ENCODE peak calls at places on chromosomes 12 and 14, in ten cellular contexts. Y, R, J, D, S, C, A, N, L and K are unnamed samples. For H3K36me3, the result is how much of the 10 kb centered on the place peaks cover.

GRCh38 chr12:23611320-23611719 is 338.1 kb downstream of the SOX5 start:
- DNase-seq in Y (no peak), R (no peak), J (peak), D (no peak), S (no peak), C (no peak), A (no peak), N (no peak), L (no peak), K (no peak)

GRCh38 chr14:101209594-101209993 is 306.1 kb upstream of the RTL1 start:
- DNase-seq in Y (no peak), R (no peak), J (no peak), D (no peak), S (no peak), C (peak), A (no peak), N (no peak), L (no peak), K (no peak)

GRCh38 chr14:64628940-64629403 is 75.3 kb upstream of the PLEKHG3 start:
- DNase-seq in Y (peak), R (no peak), J (peak), D (no peak), S (no peak), C (no peak), A (peak), N (no peak), L (no peak), K (no peak)

GRCh38 chr12:4270670-4271432 is 2.7 kb upstream of the CCND2 start:
- DNase-seq in Y (no peak), R (no peak), J (no peak), D (peak), S (peak), C (no peak), A (no peak), N (peak), L (peak), K (no peak)

GRCh38 chr12:58922849-58923248 is 2.5 kb upstream of the LRIG3 start:
- DNase-seq in Y (no peak), R (no peak), J (peak), D (no peak), S (no peak), C (no peak), A (peak), N (no peak), L (no peak), K (no peak)

GRCh38 chr14:64082837-64083236 is 211.3 kb downstream of the ESR2 start:
- DNase-seq in Y (peak), R (no peak), J (no peak), D (no peak), S (no peak), C (no peak), A (no peak), N (no peak), L (no peak), K (no peak)

GRCh38 chr12:119803391-119803791 is 73.7 kb downstream of the CIT start:
- DNase-seq in Y (no peak), R (no peak), J (peak), D (no peak), S (no peak), C (no peak), A (no peak), N (no peak), L (peak), K (no peak)

GRCh38 chr12:92226036-92226661 is 80.5 kb upstream of the BTG1 start:
- DNase-seq in Y (no peak), R (no peak), J (peak), D (no peak), S (no peak), C (no peak), A (no peak), N (no peak), L (no peak), K (no peak)

GRCh38 chr12:11902525-11902875 is 168.2 kb upstream of the BCL2L14 start:
- DNase-seq in Y (no peak), R (no peak), J (no peak), D (no peak), S (no peak), C (no peak), A (no peak), N (no peak), L (no peak), K (no peak)

GRCh38 chr12:124390442-124391116 is 95.7 kb downstream of the RFLNA start:
- DNase-seq in Y (peak), R (peak), J (peak), D (peak), S (no peak), C (peak), A (peak), N (peak), L (no peak), K (no peak)

GRCh38 chr12:69688496-69689427 is 10.3 kb downstream of the BEST3 start:
- DNase-seq in Y (peak), R (peak), J (peak), D (peak), S (no peak), C (peak), A (peak), N (peak), L (peak), K (peak)

GRCh38 chr14:22994762-22995275 is 12.5 kb upstream of the AJUBA start:
- DNase-seq in Y (peak), R (no peak), J (no peak), D (peak), S (no peak), C (no peak), A (peak), N (no peak), L (peak), K (no peak)

GRCh38 chr14:74941676-74942097 is 13.7 kb downstream of the PGF start:
- DNase-seq in Y (peak), R (no peak), J (peak), D (no peak), S (no peak), C (no peak), A (no peak), N (no peak), L (no peak), K (no peak)

GRCh38 chr12:2627343-2628191 is 167.2 kb upstream of the FKBP4 start:
- DNase-seq in Y (no peak), R (peak), J (no peak), D (no peak), S (no peak), C (no peak), A (no peak), N (no peak), L (no peak), K (no peak)

GRCh38 chr12:30796508-30796780 is 41.7 kb upstream of the CAPRIN2 start:
- DNase-seq in Y (peak), R (no peak), J (peak), D (no peak), S (no peak), C (no peak), A (peak), N (no peak), L (peak), K (no peak)

GRCh38 chr12:96889273-96889933 is 17.7 kb upstream of the NEDD1 start:
- DNase-seq in Y (peak), R (no peak), J (peak), D (no peak), S (no peak), C (no peak), A (peak), N (no peak), L (no peak), K (peak)

GRCh38 chr14:104690861-104691455 is 1.5 kb downstream of the INF2 start:
- DNase-seq in Y (no peak), R (no peak), J (no peak), D (no peak), S (no peak), C (no peak), A (no peak), N (no peak), L (no peak), K (no peak)

GRCh38 chr14:101761881-101762529 is 496 bp downstream of the PPP2R5C start:
- DNase-seq in Y (peak), R (peak), J (no peak), D (no peak), S (peak), C (no peak), A (peak), N (peak), L (peak), K (no peak)

GRCh38 chr12:27821259-27821973 is 41.4 kb upstream of the MANSC4 start:
- DNase-seq in Y (no peak), R (peak), J (peak), D (peak), S (peak), C (peak), A (peak), N (peak), L (peak), K (no peak)

GRCh38 chr12:132404956-132405741 is 75.8 kb upstream of the GALNT9 start:
- DNase-seq in Y (no peak), R (no peak), J (no peak), D (no peak), S (no peak), C (no peak), A (no peak), N (no peak), L (no peak), K (no peak)

GRCh38 chr14:75566321-75566720 is 12.1 kb upstream of the FLVCR2 start:
- DNase-seq in Y (no peak), R (no peak), J (no peak), D (no peak), S (peak), C (no peak), A (peak), N (no peak), L (no peak), K (no peak)

DNA sequence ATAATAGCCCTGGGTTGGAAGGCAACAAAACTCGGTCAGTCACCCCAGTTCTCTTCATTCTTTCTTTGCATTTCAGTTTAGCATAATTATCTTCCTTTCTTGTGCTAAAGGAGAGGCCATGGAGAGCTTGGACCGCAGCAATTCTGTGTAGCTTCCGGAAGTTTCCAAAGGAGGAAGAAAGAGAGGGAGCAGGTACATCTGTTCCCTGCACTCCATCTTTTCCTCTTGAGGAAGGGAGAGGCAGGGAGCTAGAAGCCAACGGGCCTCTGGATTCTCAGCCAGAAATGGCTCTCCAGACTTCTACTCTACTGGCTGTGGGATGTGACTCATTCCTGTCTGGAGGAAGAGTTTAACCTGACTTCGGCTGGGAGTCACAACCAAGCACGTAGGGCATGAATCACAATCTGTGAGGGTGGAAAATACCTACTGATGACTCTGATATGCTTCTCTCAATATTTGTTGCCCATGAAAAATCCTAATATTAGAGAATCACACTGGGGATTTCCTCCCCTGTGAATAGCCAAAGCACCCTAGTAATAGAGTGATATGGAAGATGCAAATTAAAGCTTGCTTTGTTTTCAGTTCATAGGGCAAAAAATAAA is 17.0 kb downstream of the ANO6 start:
- DNase-seq in Y (peak), R (peak), J (peak), D (peak), S (no peak), C (peak), A (peak), N (no peak), L (no peak), K (peak)
- H3K4me3 ChIP-seq in Y (peak), R (no peak), J (peak), D (no peak), S (no peak), C (no peak), A (peak), N (no peak), L (no peak), K (no peak)

DNA sequence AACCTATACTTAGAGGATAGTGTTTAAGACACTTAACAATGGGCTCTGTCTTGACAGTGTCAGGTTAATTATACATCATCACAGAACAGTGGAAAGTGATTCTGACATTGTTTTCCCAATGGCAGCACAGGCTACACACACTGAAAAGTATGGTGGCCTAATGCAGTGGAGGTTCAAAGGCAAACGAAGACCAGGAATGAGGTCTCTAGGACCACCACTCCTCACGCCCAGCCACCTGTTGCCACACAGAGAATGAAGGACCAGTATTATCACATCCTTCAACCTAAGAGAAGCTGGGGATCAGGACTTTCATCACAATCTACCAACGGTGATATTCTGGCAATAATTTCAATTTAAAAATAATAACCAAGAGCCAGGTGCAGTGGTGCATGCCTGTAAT is 34.5 kb upstream of the CDK2AP1 start:
- DNase-seq in Y (no peak), R (no peak), J (no peak), D (no peak), S (no peak), C (no peak), A (no peak), N (no peak), L (no peak), K (no peak)
- H3K36me3 ChIP-seq in Y (half or more), R (half or more), J (half or more), D (half or more), S (half or more), C (half or more), A (under half), N (under half), L (under half), K (under half)

GRCh38 chr14:81534510-81535074 is 939 bp upstream of the SEL1L start:
- DNase-seq in Y (no peak), R (no peak), J (no peak), D (no peak), S (no peak), C (no peak), A (no peak), N (peak), L (no peak), K (no peak)

GRCh38 chr14:81533536-81534343 is at the start of gene SEL1L:
- DNase-seq in Y (peak), R (peak), J (peak), D (peak), S (peak), C (peak), A (peak), N (peak), L (peak), K (peak)

GRCh38 chr14:81535399-81536124 is 1.9 kb upstream of the SEL1L start:
- DNase-seq in Y (no peak), R (no peak), J (no peak), D (no peak), S (no peak), C (no peak), A (no peak), N (no peak), L (no peak), K (no peak)

GRCh38 chr14:81536125-81536771 is 2.6 kb upstream of the SEL1L start:
- DNase-seq in Y (no peak), R (no peak), J (no peak), D (peak), S (no peak), C (no peak), A (no peak), N (no peak), L (no peak), K (no peak)

GRCh38 chr14:81533212-81533535 is 479 bp downstream of the SEL1L start:
- DNase-seq in Y (peak), R (no peak), J (no peak), D (no peak), S (no peak), C (no peak), A (no peak), N (no peak), L (no peak), K (no peak)
- H3K4me3 ChIP-seq in Y (peak), R (peak), J (peak), D (peak), S (peak), C (peak), A (peak), N (peak), L (peak), K (peak)

DNA sequence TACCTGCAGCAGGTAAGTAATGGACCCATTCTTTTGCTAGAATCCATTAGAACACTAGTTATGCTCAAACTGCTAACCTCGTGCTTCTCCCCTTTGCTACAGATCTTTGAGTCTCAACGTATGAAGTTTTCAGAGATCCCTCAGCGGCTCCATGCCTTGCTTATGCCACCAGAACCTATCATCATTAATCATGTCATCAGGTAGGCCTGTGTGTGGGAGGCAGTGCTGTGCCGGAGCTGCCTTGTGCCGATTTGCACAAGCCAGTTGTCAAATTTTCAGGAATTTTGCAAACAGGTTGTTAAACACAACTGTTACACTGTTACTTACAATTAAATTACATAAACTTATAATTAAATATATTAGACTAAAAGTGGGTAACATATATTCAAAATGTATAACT is 5.2 kb downstream of the SMARCD1 start:
- DNase-seq in Y (no peak), R (no peak), J (no peak), D (no peak), S (no peak), C (no peak), A (no peak), N (no peak), L (no peak), K (no peak)
- H3K36me3 ChIP-seq in Y (half or more), R (half or more), J (half or more), D (half or more), S (half or more), C (under half), A (half or more), N (under half), L (under half), K (under half)

DNA sequence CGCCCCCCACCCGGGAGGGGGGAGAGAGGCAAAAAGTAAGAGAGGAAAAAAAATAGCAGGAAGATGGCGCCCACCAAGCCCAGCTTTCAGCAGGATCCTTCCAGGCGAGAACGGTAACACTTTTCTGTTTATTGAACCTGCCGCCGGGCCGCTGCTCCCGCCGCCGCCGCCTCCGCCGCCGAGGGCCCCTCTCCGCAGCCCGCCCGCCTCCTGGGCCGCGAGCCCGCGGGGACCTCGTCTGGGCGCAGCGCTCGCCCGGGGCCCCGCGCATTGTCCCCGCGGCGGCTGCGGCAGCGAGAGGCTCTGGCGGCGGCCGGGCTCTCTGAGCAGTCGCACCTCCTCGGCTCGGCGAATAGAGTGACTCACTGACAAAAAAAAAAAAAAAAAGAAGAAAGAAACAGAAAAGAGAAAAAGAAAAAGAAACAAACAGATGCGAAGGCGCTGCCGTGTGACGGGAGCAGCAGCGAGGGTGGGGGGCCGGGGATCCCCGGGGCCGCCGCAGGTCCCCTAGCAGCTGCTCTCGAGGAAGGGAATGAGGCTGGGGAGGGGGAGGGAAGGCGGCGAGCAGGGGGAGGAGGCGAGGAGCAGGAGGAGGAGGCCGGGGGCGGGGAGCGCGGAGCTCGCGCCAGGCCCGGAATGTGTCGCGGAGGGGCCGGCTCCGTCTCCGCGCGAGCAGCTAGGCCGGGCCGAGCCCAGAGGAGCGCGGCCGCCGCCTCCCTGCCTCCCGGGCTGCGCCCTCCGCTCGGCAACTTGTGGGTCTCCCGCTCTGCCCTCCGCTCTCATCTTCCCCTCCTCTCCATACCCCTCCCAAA is 781 bp downstream of the NPAS3 start:
- DNase-seq in Y (peak), R (peak), J (peak), D (peak), S (no peak), C (no peak), A (peak), N (peak), L (peak), K (no peak)
- H3K4me3 ChIP-seq in Y (peak), R (peak), J (peak), D (peak), S (no peak), C (no peak), A (peak), N (peak), L (peak), K (peak)

GRCh38 chr12:57182918-57183575 is 33.5 kb upstream of the NXPH4 start:
- DNase-seq in Y (peak), R (peak), J (peak), D (peak), S (peak), C (peak), A (peak), N (peak), L (peak), K (peak)
- H3K36me3 ChIP-seq in Y (half or more), R (half or more), J (under half), D (half or more), S (under half), C (under half), A (under half), N (under half), L (under half), K (under half)

GRCh38 chr14:96796851-96797187 is 363 bp upstream of the VRK1 start:
- DNase-seq in Y (no peak), R (no peak), J (no peak), D (no peak), S (no peak), C (no peak), A (no peak), N (no peak), L (no peak), K (no peak)
- H3K4me3 ChIP-seq in Y (no peak), R (no peak), J (no peak), D (peak), S (peak), C (no peak), A (peak), N (peak), L (no peak), K (no peak)

DNA sequence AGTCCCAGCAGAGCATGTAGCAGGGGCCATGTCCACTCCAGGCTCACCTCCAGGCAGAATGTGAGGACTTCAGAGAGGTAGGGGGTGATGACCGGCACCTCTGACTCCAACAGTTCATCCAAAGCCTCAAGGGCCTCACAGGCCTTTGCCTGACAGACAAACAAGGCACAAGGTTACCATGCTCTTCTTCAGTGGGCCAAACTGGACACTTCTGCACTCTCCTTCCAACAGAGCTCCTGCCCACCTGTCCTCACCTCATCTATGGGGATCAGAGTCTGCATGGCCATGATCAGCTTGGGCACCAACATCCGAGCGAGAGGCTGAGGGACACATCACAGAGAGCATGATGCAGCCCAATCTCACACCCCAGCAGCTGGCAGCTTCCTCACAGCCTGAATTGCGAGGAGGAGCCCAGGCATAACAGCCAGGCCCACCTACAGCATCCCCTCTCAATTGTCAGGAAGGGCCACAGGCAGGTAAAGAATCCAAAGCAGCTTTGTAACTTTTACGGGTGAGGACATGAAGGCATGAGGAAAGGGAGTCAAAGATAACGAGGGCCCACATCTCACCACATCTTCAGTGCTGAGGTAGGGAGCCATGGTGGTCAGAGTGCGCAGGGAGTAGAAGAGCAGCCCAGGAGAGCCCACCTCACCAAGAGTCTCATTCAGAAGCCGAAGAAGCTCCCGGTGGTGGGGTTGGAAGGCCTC is 1.6 kb downstream of the IPO4 start:
- DNase-seq in Y (no peak), R (no peak), J (no peak), D (no peak), S (no peak), C (no peak), A (no peak), N (no peak), L (no peak), K (no peak)
- H3K36me3 ChIP-seq in Y (under half), R (half or more), J (under half), D (half or more), S (under half), C (under half), A (under half), N (under half), L (under half), K (under half)

GRCh38 chr12:56721721-56722120 is 3.4 kb downstream of the NACA start:
- DNase-seq in Y (no peak), R (no peak), J (no peak), D (no peak), S (no peak), C (no peak), A (no peak), N (no peak), L (no peak), K (no peak)
- H3K4me3 ChIP-seq in Y (no peak), R (no peak), J (peak), D (peak), S (peak), C (no peak), A (peak), N (no peak), L (peak), K (no peak)